ENCODE peak calls at places on chromosomes 6 and 20, in five cellular contexts. One of them, this sample, is unnamed.

GRCh38 chr6:54063228-54063539 is 48.1 kb upstream of the MLIP start:
- DNase-seq in uterus: no peak
- DNase-seq in fibroblast of lung: no peak
- DNase-seq in hepatocyte: no peak
- DNase-seq in left lung: no peak
- DNase-seq in this sample: no peak

GRCh38 chr6:35370799-35371493 is 28.6 kb downstream of the PPARD start:
- DNase-seq in uterus: no peak
- DNase-seq in left lung: peak
- DNase-seq in hepatocyte: no peak
- DNase-seq in fibroblast of lung: no peak
- DNase-seq in this sample: peak

GRCh38 chr20:1617055-1617454 is 2.8 kb downstream of the SIRPB1 start:
- DNase-seq in hepatocyte: no peak
- DNase-seq in uterus: no peak
- DNase-seq in left lung: no peak
- DNase-seq in fibroblast of lung: no peak
- DNase-seq in this sample: no peak

GRCh38 chr6:71444222-71444621 is 155.6 kb downstream of the OGFRL1 start:
- DNase-seq in hepatocyte: no peak
- DNase-seq in left lung: no peak
- DNase-seq in fibroblast of lung: no peak
- DNase-seq in uterus: no peak
- DNase-seq in this sample: no peak

GRCh38 chr6:25404693-25405169 is 125.6 kb downstream of the CARMIL1 start:
- DNase-seq in hepatocyte: no peak
- DNase-seq in fibroblast of lung: no peak
- DNase-seq in uterus: no peak
- DNase-seq in left lung: no peak
- DNase-seq in this sample: no peak

GRCh38 chr20:62590301-62591121 is 51.8 kb upstream of the SLCO4A1 start:
- DNase-seq in left lung: no peak
- DNase-seq in hepatocyte: no peak
- DNase-seq in uterus: no peak
- DNase-seq in fibroblast of lung: peak
- DNase-seq in this sample: no peak

GRCh38 chr20:53678315-53678989 is 84.8 kb upstream of the ZNF217 start:
- DNase-seq in uterus: no peak
- DNase-seq in fibroblast of lung: no peak
- DNase-seq in hepatocyte: no peak
- DNase-seq in left lung: no peak
- DNase-seq in this sample: no peak

GRCh38 chr20:38840053-38840893 is 34.8 kb downstream of the PPP1R16B start:
- DNase-seq in hepatocyte: no peak
- DNase-seq in uterus: peak
- DNase-seq in left lung: no peak
- DNase-seq in fibroblast of lung: no peak
- DNase-seq in this sample: peak

GRCh38 chr20:3691897-3692296 is 10.1 kb upstream of the ADAM33 start:
- DNase-seq in hepatocyte: no peak
- DNase-seq in fibroblast of lung: no peak
- DNase-seq in left lung: no peak
- DNase-seq in uterus: no peak
- DNase-seq in this sample: no peak

GRCh38 chr6:26254666-26255176 is 110.3 kb upstream of the BTN3A2 start:
- DNase-seq in left lung: no peak
- DNase-seq in uterus: no peak
- DNase-seq in hepatocyte: no peak
- DNase-seq in fibroblast of lung: no peak
- DNase-seq in this sample: no peak

GRCh38 chr20:38855356-38855755 is 49.9 kb downstream of the PPP1R16B start:
- DNase-seq in hepatocyte: no peak
- DNase-seq in fibroblast of lung: no peak
- DNase-seq in left lung: no peak
- DNase-seq in uterus: no peak
- DNase-seq in this sample: peak

GRCh38 chr6:44075137-44076015 is 51.9 kb downstream of the MRPL14 start:
- DNase-seq in left lung: no peak
- DNase-seq in fibroblast of lung: no peak
- DNase-seq in uterus: no peak
- DNase-seq in hepatocyte: no peak
- DNase-seq in this sample: no peak

GRCh38 chr20:48283470-48284110 is 498.3 kb upstream of the SULF2 start:
- DNase-seq in fibroblast of lung: peak
- DNase-seq in left lung: peak
- DNase-seq in hepatocyte: peak
- DNase-seq in uterus: no peak
- DNase-seq in this sample: peak

GRCh38 chr6:98335594-98335993 is 498.8 kb upstream of the POU3F2 start:
- DNase-seq in hepatocyte: no peak
- DNase-seq in uterus: no peak
- DNase-seq in left lung: no peak
- DNase-seq in fibroblast of lung: no peak
- DNase-seq in this sample: no peak

GRCh38 chr6:150347845-150348244 is 21.0 kb upstream of the IYD start:
- DNase-seq in uterus: no peak
- DNase-seq in fibroblast of lung: no peak
- DNase-seq in hepatocyte: no peak
- DNase-seq in left lung: no peak
- DNase-seq in this sample: no peak

GRCh38 chr6:15503346-15503680 is 159.5 kb downstream of the DTNBP1 start:
- DNase-seq in hepatocyte: no peak
- DNase-seq in uterus: no peak
- DNase-seq in left lung: peak
- DNase-seq in fibroblast of lung: no peak
- DNase-seq in this sample: no peak

GRCh38 chr6:75643173-75643572 is 41.5 kb downstream of the SENP6 start:
- DNase-seq in fibroblast of lung: no peak
- DNase-seq in uterus: no peak
- DNase-seq in hepatocyte: no peak
- DNase-seq in left lung: no peak
- DNase-seq in this sample: no peak

DNA sequence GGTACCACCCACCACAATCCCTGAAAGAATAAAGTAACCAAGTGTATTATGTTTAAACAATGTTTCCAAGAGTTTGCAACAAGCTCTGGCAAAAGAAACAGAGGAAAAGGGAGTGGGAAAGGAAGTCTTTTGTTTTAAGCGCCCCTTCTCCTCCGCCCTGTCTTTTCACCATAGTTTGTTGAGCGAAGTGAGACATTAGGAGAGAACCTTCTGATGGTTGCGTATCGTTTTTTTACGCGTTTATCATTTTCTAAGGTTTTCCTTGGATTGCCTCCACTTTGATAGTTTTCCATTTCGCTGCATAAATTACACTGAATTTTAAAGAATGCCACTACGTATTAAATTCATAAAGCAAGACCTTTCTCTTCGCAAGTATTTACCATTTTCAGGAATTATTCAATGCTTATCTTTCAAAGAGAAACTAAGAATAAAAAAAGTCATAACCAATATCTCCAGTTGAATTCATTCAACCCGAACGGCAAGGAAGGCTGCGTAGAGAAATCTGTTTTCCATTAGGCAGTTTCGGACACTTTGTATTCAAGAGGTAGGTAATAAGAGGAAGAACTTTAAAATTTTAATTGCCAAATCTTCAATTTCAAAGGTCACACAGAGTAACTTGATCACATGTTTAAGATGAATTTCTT is 926 bp upstream of the EPHA7 start:
- DNase-seq in uterus: no peak
- DNase-seq in fibroblast of lung: peak
- DNase-seq in hepatocyte: no peak
- DNase-seq in left lung: no peak
- DNase-seq in this sample: no peak
- H3K27ac ChIP-seq in uterus: peak
- H3K27ac ChIP-seq in fibroblast of lung: no peak
- H3K27ac ChIP-seq in hepatocyte: peak
- H3K27ac ChIP-seq in left lung: no peak
- H3K27ac ChIP-seq in this sample: peak

GRCh38 chr20:9457055-9457454 is 57.3 kb upstream of the LAMP5 start:
- DNase-seq in uterus: no peak
- DNase-seq in hepatocyte: no peak
- DNase-seq in left lung: no peak
- DNase-seq in fibroblast of lung: no peak
- DNase-seq in this sample: no peak

GRCh38 chr20:9454781-9455180 is 59.6 kb upstream of the LAMP5 start:
- DNase-seq in fibroblast of lung: peak
- DNase-seq in uterus: no peak
- DNase-seq in hepatocyte: no peak
- DNase-seq in left lung: no peak
- DNase-seq in this sample: no peak

GRCh38 chr20:9460518-9460917 is 53.9 kb upstream of the LAMP5 start:
- DNase-seq in uterus: no peak
- DNase-seq in fibroblast of lung: peak
- DNase-seq in left lung: no peak
- DNase-seq in hepatocyte: no peak
- DNase-seq in this sample: no peak

GRCh38 chr20:9458075-9458818 is 56.1 kb upstream of the LAMP5 start:
- DNase-seq in fibroblast of lung: peak
- DNase-seq in left lung: no peak
- DNase-seq in hepatocyte: peak
- DNase-seq in uterus: no peak
- DNase-seq in this sample: no peak
- H3K27ac ChIP-seq in fibroblast of lung: no peak
- H3K27ac ChIP-seq in left lung: no peak
- H3K27ac ChIP-seq in hepatocyte: no peak
- H3K27ac ChIP-seq in uterus: no peak
- H3K27ac ChIP-seq in this sample: no peak

GRCh38 chr6:100504786-100505737 is 40.3 kb upstream of the SIM1 start:
- DNase-seq in fibroblast of lung: peak
- DNase-seq in uterus: no peak
- DNase-seq in left lung: no peak
- DNase-seq in hepatocyte: peak
- DNase-seq in this sample: no peak
- H3K27ac ChIP-seq in fibroblast of lung: peak
- H3K27ac ChIP-seq in uterus: no peak
- H3K27ac ChIP-seq in left lung: no peak
- H3K27ac ChIP-seq in hepatocyte: peak
- H3K27ac ChIP-seq in this sample: no peak

GRCh38 chr6:96837138-96837971 is at the start of gene GPR63:
- DNase-seq in uterus: peak
- DNase-seq in left lung: peak
- DNase-seq in hepatocyte: peak
- DNase-seq in fibroblast of lung: peak
- DNase-seq in this sample: peak
- H3K27ac ChIP-seq in uterus: peak
- H3K27ac ChIP-seq in left lung: no peak
- H3K27ac ChIP-seq in hepatocyte: peak
- H3K27ac ChIP-seq in fibroblast of lung: peak
- H3K27ac ChIP-seq in this sample: no peak

GRCh38 chr20:49584418-49585382 is 16.8 kb upstream of the PTGIS start:
- DNase-seq in left lung: no peak
- DNase-seq in fibroblast of lung: no peak
- DNase-seq in uterus: no peak
- DNase-seq in hepatocyte: peak
- DNase-seq in this sample: no peak

GRCh38 chr20:49581482-49581881 is 13.5 kb upstream of the PTGIS start:
- DNase-seq in uterus: no peak
- DNase-seq in left lung: no peak
- DNase-seq in fibroblast of lung: no peak
- DNase-seq in hepatocyte: no peak
- DNase-seq in this sample: no peak

GRCh38 chr20:49582413-49583334 is 14.7 kb upstream of the PTGIS start:
- DNase-seq in uterus: no peak
- DNase-seq in fibroblast of lung: no peak
- DNase-seq in hepatocyte: no peak
- DNase-seq in left lung: no peak
- DNase-seq in this sample: no peak

GRCh38 chr20:49583669-49584417 is 15.9 kb upstream of the PTGIS start:
- DNase-seq in hepatocyte: peak
- DNase-seq in left lung: peak
- DNase-seq in uterus: peak
- DNase-seq in fibroblast of lung: peak
- DNase-seq in this sample: no peak

GRCh38 chr20:49583343-49583668 is 15.4 kb upstream of the PTGIS start:
- DNase-seq in uterus: no peak
- DNase-seq in left lung: no peak
- DNase-seq in hepatocyte: no peak
- DNase-seq in fibroblast of lung: no peak
- DNase-seq in this sample: no peak
- H3K27ac ChIP-seq in uterus: peak
- H3K27ac ChIP-seq in left lung: peak
- H3K27ac ChIP-seq in hepatocyte: peak
- H3K27ac ChIP-seq in fibroblast of lung: peak
- H3K27ac ChIP-seq in this sample: no peak

DNA sequence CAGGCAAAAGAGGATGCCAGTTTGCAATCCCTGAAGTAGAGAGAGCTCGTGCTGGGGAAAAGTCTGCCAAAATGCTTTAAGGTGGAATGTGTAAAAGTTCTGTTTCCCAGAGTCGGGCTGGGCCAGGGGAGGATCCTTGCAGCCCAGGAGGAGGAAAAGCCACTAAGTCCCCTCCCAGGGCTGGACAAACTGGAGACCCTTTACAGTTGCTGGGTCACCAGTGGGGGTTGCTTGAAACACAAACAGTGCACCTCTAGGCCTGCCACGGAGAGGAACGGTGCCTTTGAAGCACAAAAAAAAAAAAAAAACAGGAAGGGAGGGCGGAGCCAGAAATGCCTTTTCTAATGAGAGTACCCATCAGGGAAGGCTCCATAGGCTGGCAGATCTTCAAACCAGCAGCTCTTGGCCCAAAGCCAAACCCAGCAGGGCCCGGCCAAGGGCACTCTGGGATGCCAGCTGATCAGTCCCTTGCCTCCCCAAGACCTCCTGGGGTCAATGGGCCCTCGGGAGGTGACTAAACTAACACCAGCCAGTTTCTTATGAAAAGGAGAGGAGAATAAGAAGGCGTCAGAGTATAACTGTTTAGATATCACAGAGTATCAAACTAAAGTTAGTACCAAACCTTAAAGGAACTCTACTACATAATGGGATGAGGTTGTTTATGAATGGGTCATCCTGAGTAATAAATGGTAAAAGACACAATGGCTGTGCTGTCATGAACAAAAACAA is 23.7 kb downstream of the HLA-A start:
- DNase-seq in uterus: peak
- DNase-seq in left lung: peak
- DNase-seq in hepatocyte: peak
- DNase-seq in fibroblast of lung: peak
- DNase-seq in this sample: no peak
- H3K27ac ChIP-seq in uterus: peak
- H3K27ac ChIP-seq in left lung: peak
- H3K27ac ChIP-seq in hepatocyte: peak
- H3K27ac ChIP-seq in fibroblast of lung: peak
- H3K27ac ChIP-seq in this sample: peak

GRCh38 chr6:103154779-103155572 is 1704.7 kb downstream of the HACE1 start:
- DNase-seq in left lung: no peak
- DNase-seq in uterus: no peak
- DNase-seq in hepatocyte: no peak
- DNase-seq in fibroblast of lung: no peak
- DNase-seq in this sample: no peak

GRCh38 chr6:103153016-103153415 is 1706.7 kb downstream of the HACE1 start:
- DNase-seq in fibroblast of lung: no peak
- DNase-seq in hepatocyte: no peak
- DNase-seq in left lung: no peak
- DNase-seq in uterus: no peak
- DNase-seq in this sample: no peak
- H3K27ac ChIP-seq in fibroblast of lung: no peak
- H3K27ac ChIP-seq in hepatocyte: no peak
- H3K27ac ChIP-seq in left lung: no peak
- H3K27ac ChIP-seq in uterus: no peak
- H3K27ac ChIP-seq in this sample: no peak

GRCh38 chr20:50095476-50096078 is 17.4 kb downstream of the UBE2V1 start:
- DNase-seq in uterus: no peak
- DNase-seq in hepatocyte: no peak
- DNase-seq in fibroblast of lung: no peak
- DNase-seq in left lung: no peak
- DNase-seq in this sample: no peak
- H3K27ac ChIP-seq in uterus: no peak
- H3K27ac ChIP-seq in hepatocyte: peak
- H3K27ac ChIP-seq in fibroblast of lung: no peak
- H3K27ac ChIP-seq in left lung: peak
- H3K27ac ChIP-seq in this sample: no peak

GRCh38 chr6:48615041-48615440 is 504.0 kb upstream of the PTCHD4 start:
- DNase-seq in fibroblast of lung: peak
- DNase-seq in uterus: no peak
- DNase-seq in hepatocyte: no peak
- DNase-seq in left lung: no peak
- DNase-seq in this sample: no peak
- H3K27ac ChIP-seq in fibroblast of lung: no peak
- H3K27ac ChIP-seq in uterus: no peak
- H3K27ac ChIP-seq in hepatocyte: no peak
- H3K27ac ChIP-seq in left lung: no peak
- H3K27ac ChIP-seq in this sample: no peak